ENCODE peak calls at places on chromosomes 13 and 19, in four cellular contexts. X, C, F and V are unnamed samples.

GRCh38 chr19:38037151-38037611 is 130.2 kb downstream of the SIPA1L3 start:
- DNase-seq in X (no peak), C (no peak), F (no peak), V (no peak)

GRCh38 chr19:48724796-48725753 is 5.5 kb upstream of the MAMSTR start:
- DNase-seq in C (peak; percentile 64), F (no peak), X (peak; percentile 64), V (peak; percentile 82)

GRCh38 chr19:9709305-9709704 is 34.4 kb upstream of the ZNF562 start:
- DNase-seq in F (no peak), X (no peak), C (no peak), V (no peak)

GRCh38 chr19:42440357-42441046 is 2.2 kb downstream of the CXCL17 start:
- DNase-seq in F (peak; percentile 83), C (peak; percentile 69), X (peak; percentile 75), V (peak; percentile 78)

GRCh38 chr19:11021760-11022144 is 60.9 kb downstream of the SMARCA4 start:
- DNase-seq in F (no peak), X (no peak), C (no peak), V (no peak)

GRCh38 chr13:36530050-36530789 is 97.9 kb downstream of the CCNA1 start:
- DNase-seq in F (peak; percentile 41), C (no peak), X (no peak), V (no peak)

GRCh38 chr19:1038995-1039645 is 787 bp upstream of the ABCA7 start:
- DNase-seq in F (no peak), C (peak; percentile 30), X (no peak), V (no peak)

GRCh38 chr13:41627425-41627824 is 170.1 kb downstream of the RGCC start:
- DNase-seq in F (no peak), X (no peak), C (no peak), V (no peak)

GRCh38 chr13:27359203-27359821 is 65.1 kb upstream of the GTF3A start:
- DNase-seq in F (peak; percentile 75), X (peak; percentile 69), C (peak; percentile 49), V (peak; percentile 74)

GRCh38 chr19:13843104-13843921 is 33.6 kb upstream of the NANOS3 start:
- DNase-seq in X (no peak), F (peak; percentile 71), C (no peak), V (no peak)

GRCh38 chr13:99178636-99179035 is 22.0 kb upstream of the UBAC2 start:
- DNase-seq in F (no peak), C (peak; percentile 29), X (peak; percentile 12), V (peak; percentile 50)

GRCh38 chr13:101415358-101416174 is 742 bp downstream of the NALCN start:
- DNase-seq in X (no peak), F (no peak), C (no peak), V (no peak)

GRCh38 chr13:35953537-35954206 is 177.5 kb downstream of the DCLK1 start:
- DNase-seq in F (peak; percentile 78), C (no peak), X (no peak), V (no peak)

GRCh38 chr13:25860862-25861261 is 191.0 kb downstream of the SHISA2 start:
- DNase-seq in C (no peak), X (no peak), F (no peak), V (no peak)

GRCh38 chr13:35549481-35549880 is 73.0 kb upstream of the MAB21L1 start:
- DNase-seq in C (no peak), F (no peak), X (peak; percentile 11), V (no peak)

GRCh38 chr13:44300895-44301638 is 72.6 kb upstream of the SERP2 start:
- DNase-seq in C (no peak), X (peak; percentile 26), F (no peak), V (peak; percentile 35)

GRCh38 chr13:97275265-97275664 is 53.1 kb downstream of the MBNL2 start:
- DNase-seq in F (no peak), X (no peak), C (no peak), V (no peak)

GRCh38 chr19:13872695-13873389 is 4.1 kb upstream of the NANOS3 start:
- DNase-seq in X (peak; percentile 65), F (peak; percentile 89), C (no peak), V (peak; percentile 60)

GRCh38 chr13:102097708-102098107 is 304.1 kb downstream of the FGF14 start:
- DNase-seq in X (no peak), F (no peak), C (no peak), V (no peak)

GRCh38 chr13:36297600-36298338 is at the start of gene CCDC169:
- DNase-seq in X (peak; percentile 29), F (peak; percentile 90), C (peak; percentile 59), V (peak; percentile 13)

GRCh38 chr19:11767633-11768133 is 883 bp downstream of the ZNF441 start:
- DNase-seq in X (peak; percentile 62), F (peak; percentile 53), C (no peak), V (peak; percentile 11)

GRCh38 chr13:31036717-31037116 is 104.3 kb downstream of the TEX26 start:
- DNase-seq in F (no peak), C (no peak), X (no peak), V (no peak)

GRCh38 chr13:51269039-51269438 is 46.8 kb downstream of the FAM124A start:
- DNase-seq in F (no peak), X (no peak), C (no peak), V (no peak)

GRCh38 chr13:48950507-48950886 is 25.2 kb upstream of the FNDC3A start:
- DNase-seq in F (no peak), X (no peak), C (no peak), V (no peak)

GRCh38 chr13:33610471-33611015 is 207.4 kb upstream of the RFC3 start:
- DNase-seq in X (no peak), F (peak; percentile 64), C (peak; percentile 53), V (no peak)

GRCh38 chr19:41774515-41774980 is 19.2 kb downstream of the CEACAM6 start:
- DNase-seq in X (no peak), F (no peak), C (peak; percentile 77), V (no peak)

GRCh38 chr19:9306443-9306842 is 3.2 kb downstream of the ZNF699 start:
- DNase-seq in X (no peak), F (no peak), C (no peak), V (no peak)

GRCh38 chr19:50414850-50415660 is 3.7 kb upstream of the SPIB start:
- DNase-seq in C (peak; percentile 51), F (peak; percentile 91), X (peak; percentile 90), V (peak; percentile 90)

GRCh38 chr19:32566246-32566830 is 14.7 kb upstream of the PDCD5 start:
- DNase-seq in C (no peak), X (no peak), F (no peak), V (no peak)

GRCh38 chr13:112910616-112911280 is 58.3 kb upstream of the MCF2L start:
- DNase-seq in X (no peak), F (no peak), C (no peak), V (no peak)

GRCh38 chr19:47280183-47280797 is 5.6 kb downstream of the INAFM1 start:
- DNase-seq in F (peak; percentile 61), C (peak; percentile 24), X (peak; percentile 40), V (peak; percentile 26)